ENCODE peak calls at places on chromosomes 1 and 21, in seven cellular contexts. A is breast epithelium, Z is uterus, T is transverse colon, K is ovary, V is DND-41, C is GM13977. X is an unnamed sample.

GRCh38 chr1:244796719-244797406 is 38.6 kb upstream of the COX20 start:
- DNase-seq in A (peak), Z (peak), T (peak), K (peak), V (peak), C (peak), X (peak)

GRCh38 chr1:96934282-96934681 is 212.7 kb downstream of the PTBP2 start:
- DNase-seq in A (no peak), Z (no peak), T (no peak), K (no peak), V (no peak), C (no peak), X (no peak)

GRCh38 chr1:22509815-22510214 is 53.5 kb upstream of the EPHA8 start:
- DNase-seq in A (no peak), Z (no peak), T (no peak), K (no peak), V (no peak), C (no peak), X (no peak)

GRCh38 chr1:233034845-233035244 is 84.4 kb downstream of the NTPCR start:
- DNase-seq in A (no peak), Z (no peak), T (no peak), K (no peak), V (no peak), C (no peak), X (no peak)

GRCh38 chr1:109776911-109777310 is 13.2 kb upstream of the EPS8L3 start:
- DNase-seq in A (peak), Z (peak), T (peak), K (peak), V (peak), C (peak), X (peak)

GRCh38 chr1:224726783-224727182 is 110.7 kb downstream of the CNIH3 start:
- DNase-seq in A (no peak), Z (peak), T (no peak), K (no peak), V (peak), C (no peak), X (no peak)

GRCh38 chr1:44536357-44536756 is 131.3 kb downstream of the RNF220 start:
- DNase-seq in A (no peak), Z (no peak), T (no peak), K (no peak), V (no peak), C (no peak), X (no peak)

GRCh38 chr1:32816676-32817158 is 441 bp downstream of the YARS1 start:
- DNase-seq in A (no peak), Z (no peak), T (peak), K (no peak), V (no peak), C (no peak), X (no peak)

GRCh38 chr1:30400436-30400975 is 322.9 kb downstream of the MATN1 start:
- DNase-seq in A (no peak), Z (no peak), T (no peak), K (peak), V (no peak), C (no peak), X (no peak)

GRCh38 chr1:109252893-109253802 is 3.8 kb downstream of the CELSR2 start:
- DNase-seq in A (peak), Z (peak), T (peak), K (peak), V (no peak), C (no peak), X (no peak)

GRCh38 chr1:186304982-186305949 is 69.8 kb downstream of the TPR start:
- DNase-seq in A (no peak), Z (no peak), T (no peak), K (no peak), V (no peak), C (peak), X (peak)

GRCh38 chr1:33126411-33127000 is 45.6 kb downstream of the AZIN2 start:
- DNase-seq in A (no peak), Z (no peak), T (no peak), K (no peak), V (no peak), C (no peak), X (no peak)

GRCh38 chr1:246512635-246513034 is 5.6 kb upstream of the SMYD3 start:
- DNase-seq in A (no peak), Z (no peak), T (no peak), K (no peak), V (no peak), C (no peak), X (no peak)

GRCh38 chr1:96416111-96416595 is 305.4 kb upstream of the PTBP2 start:
- DNase-seq in A (no peak), Z (peak), T (peak), K (no peak), V (no peak), C (no peak), X (no peak)

GRCh38 chr1:26959722-26960624 is at the start of gene KDF1:
- DNase-seq in A (peak), Z (no peak), T (peak), K (no peak), V (no peak), C (peak), X (no peak)

GRCh38 chr1:12113433-12114339 is 50.6 kb downstream of the TNFRSF8 start:
- DNase-seq in A (no peak), Z (no peak), T (no peak), K (no peak), V (no peak), C (no peak), X (no peak)

GRCh38 chr1:32106663-32107273 is 1.1 kb upstream of the KPNA6 start:
- DNase-seq in A (no peak), Z (no peak), T (no peak), K (no peak), V (no peak), C (no peak), X (no peak)

GRCh38 chr1:30524840-30525617 is 198.4 kb downstream of the MATN1 start:
- DNase-seq in A (no peak), Z (no peak), T (no peak), K (peak), V (no peak), C (no peak), X (no peak)

GRCh38 chr1:179038528-179039281 is 13.0 kb downstream of the FAM20B start:
- DNase-seq in A (no peak), Z (no peak), T (no peak), K (no peak), V (no peak), C (no peak), X (no peak)

GRCh38 chr1:202593845-202594244 is 116.4 kb downstream of the SYT2 start:
- DNase-seq in A (no peak), Z (no peak), T (no peak), K (no peak), V (no peak), C (no peak), X (no peak)

GRCh38 chr1:219151467-219151866 is 22.2 kb upstream of the LYPLAL1 start:
- DNase-seq in A (no peak), Z (no peak), T (no peak), K (no peak), V (no peak), C (no peak), X (no peak)

GRCh38 chr1:50964863-50965262 is 4.8 kb upstream of the FAF1 start:
- DNase-seq in A (no peak), Z (no peak), T (no peak), K (no peak), V (no peak), C (no peak), X (no peak)

GRCh38 chr1:230507671-230508407 is 81.7 kb upstream of the PGBD5 start:
- DNase-seq in A (no peak), Z (no peak), T (no peak), K (no peak), V (no peak), C (no peak), X (no peak)

GRCh38 chr1:21667348-21668231 is 1.6 kb downstream of the RAP1GAP start:
- DNase-seq in A (peak), Z (peak), T (no peak), K (no peak), V (no peak), C (no peak), X (no peak)

GRCh38 chr1:184649500-184649899 is 105.2 kb downstream of the EDEM3 start:
- DNase-seq in A (no peak), Z (no peak), T (no peak), K (no peak), V (no peak), C (peak), X (peak)

GRCh38 chr1:175157200-175157599 is 35.4 kb downstream of the KIAA0040 start:
- DNase-seq in A (no peak), Z (no peak), T (no peak), K (no peak), V (no peak), C (no peak), X (no peak)

GRCh38 chr1:21308847-21309652 is 18.8 kb upstream of the ECE1 start:
- DNase-seq in A (no peak), Z (peak), T (peak), K (peak), V (no peak), C (no peak), X (no peak)

GRCh38 chr1:78668427-78668826 is 18.8 kb downstream of the IFI44 start:
- DNase-seq in A (no peak), Z (no peak), T (no peak), K (no peak), V (no peak), C (no peak), X (no peak)

GRCh38 chr1:8121261-8122159 is 95.4 kb upstream of the ERRFI1 start:
- DNase-seq in A (no peak), Z (peak), T (peak), K (peak), V (no peak), C (no peak), X (no peak)

GRCh38 chr1:95171270-95172245 is 54.4 kb downstream of the TLCD4 start:
- DNase-seq in A (no peak), Z (no peak), T (no peak), K (no peak), V (no peak), C (no peak), X (no peak)

GRCh38 chr1:11701981-11702803 is 10.7 kb downstream of the DRAXIN start:
- DNase-seq in A (no peak), Z (no peak), T (no peak), K (no peak), V (no peak), C (no peak), X (no peak)

GRCh38 chr1:236354330-236355147 is 39.5 kb upstream of the EDARADD start:
- DNase-seq in A (no peak), Z (no peak), T (no peak), K (no peak), V (no peak), C (no peak), X (no peak)

GRCh38 chr21:43975469-43976098 is 36.5 kb upstream of the TRAPPC10 start:
- DNase-seq in A (peak), Z (peak), T (peak), K (peak), V (peak), C (peak), X (peak)

GRCh38 chr1:77605246-77606026 is 77.0 kb downstream of the ZZZ3 start:
- DNase-seq in A (no peak), Z (peak), T (peak), K (no peak), V (peak), C (no peak), X (no peak)

GRCh38 chr1:218735436-218735835 is 390.3 kb downstream of the TGFB2 start:
- DNase-seq in A (no peak), Z (peak), T (no peak), K (no peak), V (no peak), C (no peak), X (no peak)

GRCh38 chr1:53544731-53545515 is 85.7 kb downstream of the DMRTB1 start:
- DNase-seq in A (peak), Z (peak), T (no peak), K (peak), V (no peak), C (no peak), X (no peak)

GRCh38 chr1:192702212-192702993 is 66.5 kb downstream of the RGS13 start:
- DNase-seq in A (no peak), Z (no peak), T (no peak), K (no peak), V (no peak), C (no peak), X (no peak)

GRCh38 chr1:108050911-108051624 is 86.1 kb upstream of the VAV3 start:
- DNase-seq in A (no peak), Z (no peak), T (no peak), K (no peak), V (peak), C (no peak), X (no peak)

GRCh38 chr1:114107474-114108175 is 46.0 kb downstream of the SYT6 start:
- DNase-seq in A (no peak), Z (no peak), T (no peak), K (no peak), V (no peak), C (no peak), X (no peak)

GRCh38 chr1:109539676-109540075 is at the start of gene GPR61:
- DNase-seq in A (no peak), Z (no peak), T (no peak), K (no peak), V (no peak), C (no peak), X (peak)

GRCh38 chr1:99600782-99601181 is 45.1 kb upstream of the PALMD start:
- DNase-seq in A (no peak), Z (no peak), T (no peak), K (no peak), V (no peak), C (no peak), X (no peak)
- TF ChIP-seq CTCF in A (no peak), Z (no peak), T (no peak), K (no peak), V (no peak), C (no peak), X (no peak)

GRCh38 chr1:226158457-226158856 is 28.1 kb downstream of the ACBD3 start:
- DNase-seq in A (no peak), Z (no peak), T (no peak), K (no peak), V (no peak), C (no peak), X (no peak)

GRCh38 chr1:226162898-226163297 is 23.6 kb downstream of the ACBD3 start:
- DNase-seq in A (no peak), Z (no peak), T (no peak), K (no peak), V (no peak), C (no peak), X (no peak)

GRCh38 chr1:226166341-226166740 is 20.2 kb downstream of the ACBD3 start:
- DNase-seq in A (no peak), Z (no peak), T (no peak), K (no peak), V (no peak), C (no peak), X (no peak)

GRCh38 chr1:226158983-226159382 is 27.6 kb downstream of the ACBD3 start:
- DNase-seq in A (no peak), Z (no peak), T (no peak), K (no peak), V (no peak), C (no peak), X (no peak)

GRCh38 chr1:226164154-226164553 is 22.4 kb downstream of the ACBD3 start:
- DNase-seq in A (no peak), Z (no peak), T (no peak), K (no peak), V (no peak), C (no peak), X (no peak)
- TF ChIP-seq CTCF in A (no peak), Z (no peak), T (no peak), K (no peak), V (no peak), C (no peak), X (no peak)

DNA sequence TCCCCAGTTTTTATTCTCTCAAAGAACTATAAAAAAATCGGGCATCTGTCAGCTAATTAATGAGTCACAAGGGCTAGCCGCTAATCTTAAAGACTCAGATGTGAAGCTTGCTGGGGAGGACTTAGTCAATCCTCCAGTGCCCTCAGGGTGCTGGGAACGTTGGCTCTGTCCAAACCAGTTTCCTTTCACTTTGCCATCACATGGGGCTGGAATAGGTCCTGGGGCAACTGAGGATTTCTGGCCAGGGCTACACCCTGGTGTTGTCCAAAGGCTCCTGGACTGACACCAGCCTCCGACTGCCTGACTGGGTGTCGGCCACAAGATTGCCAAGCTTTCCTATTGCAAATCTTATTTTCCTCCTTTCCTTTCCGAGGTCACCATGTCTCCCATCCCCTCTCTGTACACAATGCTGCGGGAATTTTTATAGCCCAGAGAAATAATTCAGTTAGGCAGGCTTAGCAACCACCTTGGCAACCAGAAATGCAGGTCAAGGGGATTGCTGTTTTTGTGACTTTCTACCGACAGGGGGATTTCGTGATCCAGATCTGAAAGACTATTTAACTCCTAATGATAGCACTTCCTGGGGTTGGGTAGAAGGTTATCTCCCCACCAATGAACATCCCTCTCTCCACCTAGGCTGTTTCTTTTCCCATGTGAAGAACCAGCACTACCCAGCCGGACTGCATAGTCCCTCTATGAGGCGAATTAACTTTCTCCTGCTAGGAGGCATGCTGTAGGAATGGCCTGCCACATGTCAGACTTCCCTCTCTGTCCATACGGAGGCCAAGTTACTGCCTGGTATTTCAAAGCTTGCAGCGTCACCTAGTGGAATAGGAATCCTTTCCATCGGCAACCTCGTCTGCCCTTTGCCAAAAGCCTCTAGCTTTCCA is 29.9 kb upstream of the CTBS start:
- DNase-seq in A (peak), Z (peak), T (no peak), K (peak), V (no peak), C (no peak), X (no peak)
- TF ChIP-seq CTCF in A (no peak), Z (peak), T (peak), K (no peak), V (no peak), C (no peak), X (no peak)

GRCh38 chr1:234111458-234112142 is 207.1 kb downstream of the SLC35F3 start:
- DNase-seq in A (no peak), Z (no peak), T (no peak), K (no peak), V (no peak), C (no peak), X (no peak)
- TF ChIP-seq CTCF in A (no peak), Z (no peak), T (no peak), K (no peak), V (peak), C (peak), X (no peak)

GRCh38 chr1:177631770-177632169 is 338.1 kb downstream of the SEC16B start:
- DNase-seq in A (no peak), Z (no peak), T (no peak), K (no peak), V (no peak), C (no peak), X (no peak)
- TF ChIP-seq CTCF in A (no peak), Z (no peak), T (no peak), K (no peak), V (no peak), C (no peak), X (no peak)

DNA sequence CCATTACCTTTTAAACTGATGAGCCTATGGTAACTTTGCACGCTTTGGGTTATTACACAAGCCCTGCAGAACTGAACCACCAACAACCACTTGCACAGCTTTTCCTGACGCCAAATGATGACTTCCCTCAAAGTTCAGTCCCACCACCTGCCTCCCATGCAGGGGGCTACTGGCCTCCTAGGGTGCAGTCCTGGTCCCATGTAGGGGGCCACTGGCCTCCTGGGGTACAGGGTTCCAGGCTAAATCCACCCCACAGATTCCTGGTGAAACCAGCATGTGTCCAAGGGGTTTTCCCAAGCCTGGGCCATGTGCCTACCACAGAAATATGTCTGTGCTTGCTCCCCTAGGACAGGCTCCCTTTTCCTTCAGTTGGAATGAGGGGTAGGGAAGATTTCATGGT is 73.4 kb upstream of the ZNF678 start:
- DNase-seq in A (no peak), Z (no peak), T (no peak), K (no peak), V (no peak), C (no peak), X (no peak)
- TF ChIP-seq CTCF in A (no peak), Z (no peak), T (no peak), K (no peak), V (no peak), C (no peak), X (no peak)

GRCh38 chr21:35368326-35368725 is 319.2 kb upstream of the RUNX1 start:
- DNase-seq in A (no peak), Z (no peak), T (no peak), K (no peak), V (no peak), C (no peak), X (no peak)
- TF ChIP-seq CTCF in A (no peak), Z (no peak), T (no peak), K (no peak), V (no peak), C (no peak), X (no peak)

X was measured in GM13976.